ENCODE peak calls at places on chromosomes 11 and 22, in five cellular contexts. L, B, X, Y and Z are unnamed samples.
A peak's percentile ranks its signal among the peaks of the same experiment; 100 is the strongest.

GRCh38 chr11:122809861-122810260 is 28.4 kb upstream of the CRTAM start:
- DNase-seq in L (peak; percentile 50), B (no peak), X (no peak), Y (no peak), Z (no peak)

GRCh38 chr22:25488244-25489020 is 76.0 kb upstream of the GRK3 start:
- DNase-seq in L (peak; percentile 88), B (peak; percentile 85), X (no peak), Y (no peak), Z (peak; percentile 54)

GRCh38 chr11:95585071-95585751 is 204.4 kb downstream of the FAM76B start:
- DNase-seq in L (peak; percentile 84), B (no peak), X (no peak), Y (no peak), Z (no peak)

GRCh38 chr11:12084191-12084717 is 26.1 kb upstream of the MICAL2 start:
- DNase-seq in L (no peak), B (no peak), X (no peak), Y (no peak), Z (no peak)

GRCh38 chr22:33109532-33110148 is 51.5 kb upstream of the SYN3 start:
- DNase-seq in L (no peak), B (no peak), X (no peak), Y (no peak), Z (no peak)

GRCh38 chr11:15202626-15203025 is 87.9 kb downstream of the INSC start:
- DNase-seq in L (no peak), B (no peak), X (no peak), Y (no peak), Z (no peak)

GRCh38 chr11:112157274-112157766 is 6.6 kb downstream of the IL18 start:
- DNase-seq in L (peak; percentile 100), B (peak; percentile 44), X (no peak), Y (no peak), Z (no peak)

GRCh38 chr11:34749666-34750659 is 129.1 kb downstream of the EHF start:
- DNase-seq in L (peak; percentile 82), B (peak; percentile 55), X (no peak), Y (no peak), Z (peak; percentile 46)

GRCh38 chr11:86182976-86183584 is 61.5 kb upstream of the EED start:
- DNase-seq in L (peak; percentile 45), B (no peak), X (no peak), Y (no peak), Z (no peak)

GRCh38 chr11:103368151-103368550 is 258.9 kb downstream of the DYNC2H1 start:
- DNase-seq in L (peak; percentile 62), B (no peak), X (no peak), Y (no peak), Z (no peak)

GRCh38 chr22:40635940-40636379 is 559 bp downstream of the MRTFA start:
- DNase-seq in L (no peak), B (peak; percentile 27), X (no peak), Y (peak; percentile 13), Z (peak; percentile 28)

GRCh38 chr11:10763766-10764165 is 12.7 kb downstream of the CTR9 start:
- DNase-seq in L (no peak), B (no peak), X (no peak), Y (no peak), Z (no peak)

DNA sequence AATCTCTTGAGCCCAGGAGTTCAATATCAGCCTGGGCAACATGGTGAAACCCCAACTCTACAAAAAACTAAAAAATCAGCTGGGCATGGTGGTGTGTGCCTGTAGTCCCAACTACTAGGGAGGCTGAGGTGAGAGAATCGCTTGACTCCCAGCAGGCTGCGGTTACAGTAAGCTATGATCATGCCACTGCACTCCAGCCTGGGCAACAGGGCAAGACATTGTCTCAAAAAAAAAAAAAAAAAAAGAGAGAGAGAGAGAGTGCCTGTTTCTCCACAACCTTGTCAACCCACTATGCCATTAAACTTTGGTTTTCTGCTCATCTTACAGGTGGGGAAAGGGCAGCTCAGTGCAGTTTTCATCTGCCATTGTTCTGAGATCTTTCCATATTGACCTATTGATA is 5.1 kb downstream of the FOLR3 start:
- DNase-seq in L (no peak), B (no peak), X (no peak), Y (no peak), Z (no peak)
- H3K27ac ChIP-seq in L (peak overlapping the region; percentile 34), B (no peak overlapping the region), X (no peak overlapping the region), Y (no peak overlapping the region), Z (no peak overlapping the region)

GRCh38 chr11:27460158-27460565 is 12.4 kb downstream of the LGR4 start:
- DNase-seq in L (no peak), B (no peak), X (no peak), Y (no peak), Z (no peak)

GRCh38 chr11:27460571-27460970 is 12.0 kb downstream of the LGR4 start:
- DNase-seq in L (no peak), B (no peak), X (no peak), Y (no peak), Z (no peak)

GRCh38 chr11:27464155-27464759 is 8.3 kb downstream of the LGR4 start:
- DNase-seq in L (peak; percentile 88), B (no peak), X (no peak), Y (no peak), Z (no peak)

GRCh38 chr11:27465629-27466028 is 7.0 kb downstream of the LGR4 start:
- DNase-seq in L (no peak), B (no peak), X (no peak), Y (no peak), Z (no peak)

GRCh38 chr11:27462543-27462942 is 10.0 kb downstream of the LGR4 start:
- DNase-seq in L (no peak), B (no peak), X (no peak), Y (no peak), Z (no peak)
- H3K4me1 ChIP-seq in L (peaks cover 7% of the 10 kb centered on the region), B (peaks cover 53% of the 10 kb centered on the region), X (peaks cover 40% of the 10 kb centered on the region), Y (no peaks in the 10 kb centered on the region), Z (no peaks in the 10 kb centered on the region)

GRCh38 chr11:1887451-1888346 is 4.0 kb downstream of the PRR33 start:
- DNase-seq in L (no peak), B (peak; percentile 14), X (no peak), Y (no peak), Z (no peak)

GRCh38 chr11:1888811-1889526 is 2.7 kb downstream of the PRR33 start:
- DNase-seq in L (no peak), B (peak; percentile 35), X (peak; percentile 93), Y (peak; percentile 89), Z (no peak)

GRCh38 chr11:1889941-1890855 is 1.5 kb downstream of the PRR33 start:
- DNase-seq in L (no peak), B (no peak), X (peak; percentile 80), Y (peak; percentile 34), Z (peak; percentile 20)

GRCh38 chr11:1889527-1889930 is 2.2 kb downstream of the PRR33 start:
- DNase-seq in L (no peak), B (no peak), X (no peak), Y (no peak), Z (no peak)

GRCh38 chr11:1888347-1888753 is 3.3 kb downstream of the PRR33 start:
- DNase-seq in L (no peak), B (peak; percentile 23), X (no peak), Y (no peak), Z (no peak)
- H3K27ac ChIP-seq in L (no peak overlapping the region), B (no peak overlapping the region), X (no peak overlapping the region), Y (peak overlapping the region; percentile 31), Z (no peak overlapping the region)

GRCh38 chr11:31815743-31816466 is 4.8 kb upstream of the PAX6 start:
- DNase-seq in L (peak; percentile 18), B (no peak), X (peak; percentile 59), Y (no peak), Z (no peak)
- H3K4me1 ChIP-seq in L (peaks cover 5% of the 10 kb centered on the region), B (peaks cover 61% of the 10 kb centered on the region), X (peaks cover 75% of the 10 kb centered on the region), Y (peaks cover 34% of the 10 kb centered on the region), Z (peaks cover 39% of the 10 kb centered on the region)

GRCh38 chr11:69009441-69010211 is 3.4 kb downstream of the MRGPRF start:
- DNase-seq in L (peak; percentile 16), B (no peak), X (peak; percentile 56), Y (no peak), Z (no peak)
- H3K27ac ChIP-seq in L (peak overlapping the region; percentile 98), B (no peak overlapping the region), X (no peak overlapping the region), Y (no peak overlapping the region), Z (peak overlapping the region; percentile 99)

DNA sequence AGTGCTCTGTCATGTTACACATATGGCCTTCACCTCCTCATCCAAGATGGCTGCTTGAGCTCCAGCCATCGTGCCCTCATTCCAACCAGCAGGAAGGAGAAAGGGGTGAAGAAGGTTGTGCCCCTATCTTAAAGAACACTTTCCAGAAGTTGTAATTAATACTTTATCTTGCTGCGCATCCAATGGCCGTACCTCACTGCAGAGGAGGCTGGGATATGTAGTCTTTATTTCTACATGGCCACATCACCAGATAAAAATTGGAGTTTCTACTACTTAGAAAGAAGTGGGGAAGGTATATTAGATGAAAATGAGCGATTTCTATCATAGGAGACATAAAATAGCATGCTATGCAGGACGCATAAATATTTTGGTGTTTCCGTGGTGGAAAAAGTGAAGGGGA is 8.6 kb upstream of the MB start:
- DNase-seq in L (no peak), B (no peak), X (no peak), Y (no peak), Z (no peak)
- H3K4me1 ChIP-seq in L (peaks cover 16% of the 10 kb centered on the region), B (peaks cover 13% of the 10 kb centered on the region), X (peaks cover 38% of the 10 kb centered on the region), Y (peaks cover 7% of the 10 kb centered on the region), Z (peaks cover 9% of the 10 kb centered on the region)

DNA sequence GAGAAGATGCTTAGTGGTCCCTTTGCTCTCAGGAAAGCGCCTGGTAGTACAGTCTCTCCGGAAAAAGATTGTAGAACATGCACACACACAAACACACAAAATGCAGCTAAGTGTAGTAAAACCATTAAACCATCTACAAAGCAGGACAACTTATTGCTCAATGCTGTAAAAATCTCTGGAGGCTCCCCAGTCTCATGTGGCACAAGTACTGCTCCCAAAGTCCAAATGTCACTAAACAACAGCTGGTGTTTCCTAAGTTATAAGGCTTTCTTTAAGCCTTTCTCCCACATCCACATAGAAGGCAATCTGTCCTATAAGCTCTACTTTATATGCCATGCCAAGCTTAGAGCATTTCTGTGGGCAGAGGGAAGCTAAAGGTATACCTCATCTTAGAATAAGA is 32.9 kb downstream of the CDON start:
- DNase-seq in L (no peak), B (no peak), X (no peak), Y (no peak), Z (no peak)
- H3K27ac ChIP-seq in L (no peak overlapping the region), B (no peak overlapping the region), X (no peak overlapping the region), Y (no peak overlapping the region), Z (no peak overlapping the region)

GRCh38 chr11:65496304-65497140 is 2.3 kb upstream of the MALAT1 start:
- DNase-seq in L (peak; percentile 48), B (peak; percentile 34), X (no peak), Y (peak; percentile 57), Z (no peak)
- H3K4me1 ChIP-seq in L (peaks cover 36% of the 10 kb centered on the region), B (peaks cover 57% of the 10 kb centered on the region), X (peaks cover 66% of the 10 kb centered on the region), Y (peaks cover 16% of the 10 kb centered on the region), Z (peaks cover 23% of the 10 kb centered on the region)